ENCODE peak calls at places on chromosomes 11 and 22, in five cellular contexts. One of them, this sample, is unnamed.
A peak's percentile ranks its signal among the peaks of the same experiment; 100 is the strongest.

GRCh38 chr11:32448232-32448631 is 12.9 kb upstream of the WT1 start:
- DNase-seq in GM12865: peak; percentile 49
- DNase-seq in AG10803: no peak
- DNase-seq in activated B cell treated with CpG ODN at 0.5 μM for 24 hours: no peak
- DNase-seq in SK-N-SH: no peak
- DNase-seq in this sample: peak; percentile 35

GRCh38 chr11:112498701-112499100 is 238.0 kb upstream of the PLET1 start:
- DNase-seq in AG10803: no peak
- DNase-seq in GM12865: no peak
- DNase-seq in SK-N-SH: no peak
- DNase-seq in activated B cell treated with CpG ODN at 0.5 μM for 24 hours: no peak
- DNase-seq in this sample: no peak

GRCh38 chr11:62602141-62603071 is 741 bp upstream of the MTA2 start:
- DNase-seq in SK-N-SH: peak; percentile 87
- DNase-seq in AG10803: peak; percentile 41
- DNase-seq in GM12865: no peak
- DNase-seq in activated B cell treated with CpG ODN at 0.5 μM for 24 hours: peak; percentile 46
- DNase-seq in this sample: peak; percentile 72

GRCh38 chr11:119340335-119341221 is at the start of gene C1QTNF5:
- DNase-seq in AG10803: peak; percentile 84
- DNase-seq in SK-N-SH: peak; percentile 83
- DNase-seq in GM12865: no peak
- DNase-seq in activated B cell treated with CpG ODN at 0.5 μM for 24 hours: no peak
- DNase-seq in this sample: no peak

GRCh38 chr11:113372317-113372716 is 15.3 kb upstream of the ANKK1 start:
- DNase-seq in AG10803: no peak
- DNase-seq in GM12865: no peak
- DNase-seq in activated B cell treated with CpG ODN at 0.5 μM for 24 hours: no peak
- DNase-seq in SK-N-SH: no peak
- DNase-seq in this sample: no peak

GRCh38 chr11:95132956-95133355 is 43.3 kb downstream of the ENDOD1 start:
- DNase-seq in activated B cell treated with CpG ODN at 0.5 μM for 24 hours: no peak
- DNase-seq in AG10803: no peak
- DNase-seq in GM12865: no peak
- DNase-seq in SK-N-SH: no peak
- DNase-seq in this sample: no peak

GRCh38 chr11:128336203-128336602 is 251.2 kb downstream of the ETS1 start:
- DNase-seq in GM12865: no peak
- DNase-seq in SK-N-SH: no peak
- DNase-seq in activated B cell treated with CpG ODN at 0.5 μM for 24 hours: no peak
- DNase-seq in AG10803: peak; percentile 55
- DNase-seq in this sample: no peak

GRCh38 chr11:64204464-64204989 is 2.0 kb upstream of the FERMT3 start:
- DNase-seq in activated B cell treated with CpG ODN at 0.5 μM for 24 hours: peak; percentile 49
- DNase-seq in GM12865: peak; percentile 87
- DNase-seq in SK-N-SH: peak; percentile 89
- DNase-seq in AG10803: peak; percentile 95
- DNase-seq in this sample: peak; percentile 79

GRCh38 chr11:64583296-64584262 is 7.4 kb upstream of the SLC22A12 start:
- DNase-seq in GM12865: no peak
- DNase-seq in activated B cell treated with CpG ODN at 0.5 μM for 24 hours: no peak
- DNase-seq in AG10803: peak; percentile 6
- DNase-seq in SK-N-SH: no peak
- DNase-seq in this sample: no peak

GRCh38 chr22:17842386-17842785 is 68.1 kb upstream of the BID start:
- DNase-seq in AG10803: no peak
- DNase-seq in SK-N-SH: no peak
- DNase-seq in GM12865: no peak
- DNase-seq in activated B cell treated with CpG ODN at 0.5 μM for 24 hours: no peak
- DNase-seq in this sample: peak; percentile 53

GRCh38 chr11:114762437-114762836 is 84.1 kb downstream of the NXPE2 start:
- DNase-seq in SK-N-SH: peak; percentile 77
- DNase-seq in activated B cell treated with CpG ODN at 0.5 μM for 24 hours: no peak
- DNase-seq in AG10803: peak; percentile 67
- DNase-seq in GM12865: peak; percentile 13
- DNase-seq in this sample: peak; percentile 15

GRCh38 chr11:119367661-119368120 is 13.8 kb downstream of the USP2 start:
- DNase-seq in AG10803: no peak
- DNase-seq in GM12865: no peak
- DNase-seq in activated B cell treated with CpG ODN at 0.5 μM for 24 hours: no peak
- DNase-seq in SK-N-SH: no peak
- DNase-seq in this sample: no peak

GRCh38 chr11:69209936-69210659 is 54.4 kb downstream of the SMIM38 start:
- DNase-seq in GM12865: peak; percentile 11
- DNase-seq in activated B cell treated with CpG ODN at 0.5 μM for 24 hours: no peak
- DNase-seq in SK-N-SH: no peak
- DNase-seq in AG10803: no peak
- DNase-seq in this sample: peak; percentile 53

GRCh38 chr22:27746918-27747317 is 54.6 kb downstream of the MN1 start:
- DNase-seq in SK-N-SH: no peak
- DNase-seq in activated B cell treated with CpG ODN at 0.5 μM for 24 hours: no peak
- DNase-seq in GM12865: no peak
- DNase-seq in AG10803: no peak
- DNase-seq in this sample: no peak

GRCh38 chr11:93921695-93922468 is 71.5 kb upstream of the VSTM5 start:
- DNase-seq in AG10803: peak; percentile 73
- DNase-seq in GM12865: peak; percentile 64
- DNase-seq in SK-N-SH: peak; percentile 58
- DNase-seq in activated B cell treated with CpG ODN at 0.5 μM for 24 hours: no peak
- DNase-seq in this sample: peak; percentile 52

GRCh38 chr11:45000918-45001317 is 50.2 kb upstream of the TP53I11 start:
- DNase-seq in SK-N-SH: no peak
- DNase-seq in AG10803: no peak
- DNase-seq in activated B cell treated with CpG ODN at 0.5 μM for 24 hours: no peak
- DNase-seq in GM12865: no peak
- DNase-seq in this sample: no peak

GRCh38 chr11:93160156-93160555 is 37.6 kb downstream of the SLC36A4 start:
- DNase-seq in GM12865: no peak
- DNase-seq in activated B cell treated with CpG ODN at 0.5 μM for 24 hours: no peak
- DNase-seq in SK-N-SH: no peak
- DNase-seq in AG10803: no peak
- DNase-seq in this sample: no peak

GRCh38 chr11:10117709-10118341 is 176.2 kb downstream of the SBF2 start:
- DNase-seq in AG10803: peak; percentile 95
- DNase-seq in GM12865: no peak
- DNase-seq in SK-N-SH: no peak
- DNase-seq in activated B cell treated with CpG ODN at 0.5 μM for 24 hours: no peak
- DNase-seq in this sample: no peak

GRCh38 chr22:36330655-36331305 is 57.0 kb downstream of the MYH9 start:
- DNase-seq in SK-N-SH: no peak
- DNase-seq in activated B cell treated with CpG ODN at 0.5 μM for 24 hours: no peak
- DNase-seq in AG10803: peak; percentile 51
- DNase-seq in GM12865: peak; percentile 26
- DNase-seq in this sample: no peak

GRCh38 chr11:118353084-118353710 is 6.2 kb upstream of the UBE4A start:
- DNase-seq in AG10803: peak; percentile 16
- DNase-seq in GM12865: peak; percentile 28
- DNase-seq in SK-N-SH: peak; percentile 20
- DNase-seq in activated B cell treated with CpG ODN at 0.5 μM for 24 hours: no peak
- DNase-seq in this sample: no peak

GRCh38 chr11:66727282-66727882 is 1.6 kb downstream of the SPTBN2 start:
- DNase-seq in AG10803: no peak
- DNase-seq in activated B cell treated with CpG ODN at 0.5 μM for 24 hours: peak; percentile 40
- DNase-seq in SK-N-SH: peak; percentile 84
- DNase-seq in GM12865: no peak
- DNase-seq in this sample: peak; percentile 72

GRCh38 chr11:125069008-125069407 is 5.9 kb downstream of the SLC37A2 start:
- DNase-seq in GM12865: no peak
- DNase-seq in SK-N-SH: no peak
- DNase-seq in activated B cell treated with CpG ODN at 0.5 μM for 24 hours: no peak
- DNase-seq in AG10803: no peak
- DNase-seq in this sample: no peak

GRCh38 chr22:28183078-28183870 is 264.2 kb upstream of the PITPNB start:
- DNase-seq in AG10803: no peak
- DNase-seq in activated B cell treated with CpG ODN at 0.5 μM for 24 hours: no peak
- DNase-seq in GM12865: no peak
- DNase-seq in SK-N-SH: no peak
- DNase-seq in this sample: no peak

GRCh38 chr22:31637375-31637937 is 24.6 kb downstream of the PISD start:
- DNase-seq in AG10803: no peak
- DNase-seq in activated B cell treated with CpG ODN at 0.5 μM for 24 hours: no peak
- DNase-seq in GM12865: peak; percentile 91
- DNase-seq in SK-N-SH: no peak
- DNase-seq in this sample: peak; percentile 60

GRCh38 chr11:108947654-108948570 is 283.0 kb downstream of the DDX10 start:
- DNase-seq in GM12865: no peak
- DNase-seq in activated B cell treated with CpG ODN at 0.5 μM for 24 hours: no peak
- DNase-seq in SK-N-SH: no peak
- DNase-seq in AG10803: no peak
- DNase-seq in this sample: no peak

GRCh38 chr11:85619497-85619896 is 7.6 kb downstream of the DLG2 start:
- DNase-seq in SK-N-SH: no peak
- DNase-seq in activated B cell treated with CpG ODN at 0.5 μM for 24 hours: no peak
- DNase-seq in GM12865: no peak
- DNase-seq in AG10803: peak; percentile 3
- DNase-seq in this sample: no peak

GRCh38 chr22:23305922-23306374 is 125.6 kb downstream of the BCR start:
- DNase-seq in activated B cell treated with CpG ODN at 0.5 μM for 24 hours: no peak
- DNase-seq in GM12865: no peak
- DNase-seq in AG10803: peak; percentile 27
- DNase-seq in SK-N-SH: peak; percentile 75
- DNase-seq in this sample: no peak

GRCh38 chr11:34944692-34945091 is 28.3 kb downstream of the PDHX start:
- DNase-seq in GM12865: no peak
- DNase-seq in SK-N-SH: no peak
- DNase-seq in activated B cell treated with CpG ODN at 0.5 μM for 24 hours: no peak
- DNase-seq in AG10803: no peak
- DNase-seq in this sample: no peak

GRCh38 chr11:34936945-34937344 is 20.5 kb downstream of the PDHX start:
- DNase-seq in SK-N-SH: no peak
- DNase-seq in activated B cell treated with CpG ODN at 0.5 μM for 24 hours: no peak
- DNase-seq in GM12865: no peak
- DNase-seq in AG10803: no peak
- DNase-seq in this sample: no peak

GRCh38 chr11:34938621-34939020 is 22.2 kb downstream of the PDHX start:
- DNase-seq in GM12865: no peak
- DNase-seq in SK-N-SH: no peak
- DNase-seq in activated B cell treated with CpG ODN at 0.5 μM for 24 hours: no peak
- DNase-seq in AG10803: no peak
- DNase-seq in this sample: no peak

GRCh38 chr11:34941688-34942087 is 25.3 kb downstream of the PDHX start:
- DNase-seq in GM12865: no peak
- DNase-seq in AG10803: no peak
- DNase-seq in activated B cell treated with CpG ODN at 0.5 μM for 24 hours: no peak
- DNase-seq in SK-N-SH: no peak
- DNase-seq in this sample: no peak

GRCh38 chr11:34940026-34940677 is 23.7 kb downstream of the PDHX start:
- DNase-seq in AG10803: peak; percentile 82
- DNase-seq in GM12865: peak; percentile 24
- DNase-seq in SK-N-SH: no peak
- DNase-seq in activated B cell treated with CpG ODN at 0.5 μM for 24 hours: no peak
- DNase-seq in this sample: peak; percentile 32
- TF ChIP-seq CTCF in AG10803: peak; percentile 11
- TF ChIP-seq CTCF in GM12865: no peak
- TF ChIP-seq CTCF in SK-N-SH: peak; percentile 34
- TF ChIP-seq CTCF in activated B cell treated with CpG ODN at 0.5 μM for 24 hours: no peak
- TF ChIP-seq CTCF in this sample: no peak

DNA sequence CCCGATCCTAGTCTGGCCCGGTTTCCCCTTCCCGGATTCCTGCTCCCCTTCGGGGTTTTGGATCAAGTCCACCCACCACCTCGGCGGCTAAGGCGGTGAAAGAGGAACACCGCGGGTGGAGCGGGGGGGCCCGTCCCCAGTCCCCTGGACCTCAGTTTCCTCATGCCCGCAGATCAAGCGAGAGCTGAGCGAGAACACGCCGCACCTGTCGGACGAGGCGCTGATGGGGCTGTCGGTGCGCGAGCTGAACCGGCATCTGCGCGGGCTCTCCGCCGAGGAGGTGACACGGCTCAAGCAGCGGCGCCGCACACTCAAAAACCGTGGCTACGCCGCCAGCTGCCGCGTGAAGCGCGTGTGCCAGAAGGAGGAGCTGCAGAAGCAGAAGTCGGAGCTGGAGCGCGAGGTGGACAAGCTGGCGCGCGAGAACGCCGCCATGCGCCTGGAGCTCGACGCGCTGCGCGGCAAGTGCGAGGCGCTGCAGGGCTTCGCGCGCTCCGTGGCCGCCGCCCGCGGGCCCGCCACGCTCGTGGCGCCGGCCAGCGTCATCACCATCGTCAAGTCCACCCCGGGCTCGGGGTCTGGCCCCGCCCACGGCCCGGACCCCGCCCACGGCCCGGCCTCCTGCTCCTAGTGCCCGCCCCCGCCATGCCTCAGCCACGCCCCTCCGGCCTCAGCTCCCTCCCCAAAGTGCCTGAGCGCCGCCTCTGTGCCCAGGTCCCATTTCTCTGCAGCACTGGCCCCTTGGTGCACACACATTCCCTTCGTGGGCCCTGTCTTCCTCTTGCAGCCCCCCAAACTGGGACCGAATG is 12.7 kb downstream of the MAFF start:
- DNase-seq in SK-N-SH: peak; percentile 85
- DNase-seq in AG10803: peak; percentile 55
- DNase-seq in GM12865: peak; percentile 94
- DNase-seq in activated B cell treated with CpG ODN at 0.5 μM for 24 hours: peak; percentile 68
- DNase-seq in this sample: peak; percentile 90
- TF ChIP-seq CTCF in SK-N-SH: no peak
- TF ChIP-seq CTCF in AG10803: peak; percentile 15
- TF ChIP-seq CTCF in GM12865: peak; percentile 13
- TF ChIP-seq CTCF in activated B cell treated with CpG ODN at 0.5 μM for 24 hours: no peak
- TF ChIP-seq CTCF in this sample: no peak

GRCh38 chr11:126115253-126115540 is 52.5 kb upstream of the CDON start:
- DNase-seq in activated B cell treated with CpG ODN at 0.5 μM for 24 hours: no peak
- DNase-seq in AG10803: peak; percentile 58
- DNase-seq in SK-N-SH: peak; percentile 84
- DNase-seq in GM12865: no peak
- DNase-seq in this sample: no peak

GRCh38 chr11:126113515-126113957 is 50.9 kb upstream of the CDON start:
- DNase-seq in activated B cell treated with CpG ODN at 0.5 μM for 24 hours: no peak
- DNase-seq in AG10803: peak; percentile 99
- DNase-seq in GM12865: no peak
- DNase-seq in SK-N-SH: peak; percentile 61
- DNase-seq in this sample: no peak

GRCh38 chr11:126113963-126114362 is 51.3 kb upstream of the CDON start:
- DNase-seq in GM12865: no peak
- DNase-seq in SK-N-SH: no peak
- DNase-seq in AG10803: no peak
- DNase-seq in activated B cell treated with CpG ODN at 0.5 μM for 24 hours: no peak
- DNase-seq in this sample: no peak

GRCh38 chr11:126114486-126115252 is 52.0 kb upstream of the CDON start:
- DNase-seq in SK-N-SH: peak; percentile 47
- DNase-seq in activated B cell treated with CpG ODN at 0.5 μM for 24 hours: no peak
- DNase-seq in GM12865: no peak
- DNase-seq in AG10803: no peak
- DNase-seq in this sample: no peak

GRCh38 chr11:126115820-126116319 is 53.2 kb upstream of the CDON start:
- DNase-seq in GM12865: no peak
- DNase-seq in SK-N-SH: peak; percentile 62
- DNase-seq in AG10803: peak; percentile 91
- DNase-seq in activated B cell treated with CpG ODN at 0.5 μM for 24 hours: no peak
- DNase-seq in this sample: no peak
- TF ChIP-seq CTCF in GM12865: no peak
- TF ChIP-seq CTCF in SK-N-SH: no peak
- TF ChIP-seq CTCF in AG10803: peak; percentile 46
- TF ChIP-seq CTCF in activated B cell treated with CpG ODN at 0.5 μM for 24 hours: no peak
- TF ChIP-seq CTCF in this sample: no peak

GRCh38 chr22:39999144-39999757 is 4.5 kb downstream of the FAM83F start:
- DNase-seq in AG10803: peak; percentile 24
- DNase-seq in GM12865: peak; percentile 39
- DNase-seq in activated B cell treated with CpG ODN at 0.5 μM for 24 hours: no peak
- DNase-seq in SK-N-SH: no peak
- DNase-seq in this sample: no peak
- TF ChIP-seq CTCF in AG10803: no peak
- TF ChIP-seq CTCF in GM12865: peak; percentile 17
- TF ChIP-seq CTCF in activated B cell treated with CpG ODN at 0.5 μM for 24 hours: no peak
- TF ChIP-seq CTCF in SK-N-SH: peak; percentile 7
- TF ChIP-seq CTCF in this sample: no peak